ENCODE peak calls at places on chromosomes 13 and 19, in seven cellular contexts. Q is sigmoid colon, F is astrocyte of the spinal cord, U is neural crest cell, C is fibroblast of mammary gland, K is stomach, W is progenitor cell of endocrine pancreas. X is an unnamed sample.

GRCh38 chr13:65310663-65311328 is 1919.3 kb downstream of the PCDH9 start:
- DNase-seq in W (no peak), C (no peak), K (no peak), Q (no peak), U (no peak), F (no peak), X (no peak)

GRCh38 chr19:2231621-2232221 is 4.4 kb downstream of the PLEKHJ1 start:
- DNase-seq in Q (no peak), W (no peak), K (no peak), U (peak; percentile 27), F (no peak), C (no peak), X (peak; percentile 39)

GRCh38 chr13:107461751-107462150 is 753.6 kb downstream of the LIG4 start:
- DNase-seq in W (no peak), C (no peak), U (no peak), Q (no peak), F (peak; percentile 75), K (no peak), X (no peak)

GRCh38 chr19:56718231-56718630 is 46.7 kb upstream of the ZNF835 start:
- DNase-seq in W (no peak), F (no peak), U (no peak), K (no peak), C (no peak), Q (no peak), X (no peak)

GRCh38 chr13:92843549-92843948 is 383.1 kb upstream of the GPC6 start:
- DNase-seq in U (no peak), F (peak; percentile 71), W (no peak), C (peak; percentile 81), Q (no peak), K (no peak), X (no peak)

GRCh38 chr13:47135800-47136658 is 239.2 kb upstream of the HTR2A start:
- DNase-seq in K (no peak), Q (no peak), C (no peak), U (no peak), W (no peak), F (no peak), X (no peak)

GRCh38 chr13:43831088-43831487 is 44.3 kb upstream of the ENOX1 start:
- DNase-seq in U (no peak), F (peak; percentile 29), K (no peak), Q (no peak), C (peak; percentile 85), W (no peak), X (no peak)

GRCh38 chr19:6453951-6454565 is 5.5 kb downstream of the SLC25A23 start:
- DNase-seq in Q (no peak), U (no peak), C (no peak), F (no peak), W (no peak), K (no peak), X (no peak)

GRCh38 chr19:58474997-58475713 is 997 bp upstream of the ZNF446 start:
- DNase-seq in F (no peak), U (no peak), K (no peak), C (peak; percentile 57), Q (no peak), W (no peak), X (no peak)

GRCh38 chr19:19550454-19550842 is 12.4 kb downstream of the CILP2 start:
- DNase-seq in K (no peak), F (peak; percentile 70), U (no peak), Q (no peak), C (no peak), W (no peak), X (no peak)

GRCh38 chr19:28176193-28176592 is 1036.8 kb downstream of the UQCRFS1 start:
- DNase-seq in U (no peak), C (no peak), Q (no peak), K (no peak), W (no peak), F (no peak), X (no peak)

GRCh38 chr13:43865892-43866291 is 13.6 kb downstream of the CCDC122 start:
- DNase-seq in W (no peak), Q (no peak), U (no peak), C (peak; percentile 79), K (no peak), F (peak; percentile 17), X (no peak)

GRCh38 chr19:40907968-40908735 is 26.1 kb upstream of the CYP2A7 start:
- DNase-seq in C (no peak), F (no peak), W (no peak), Q (no peak), U (no peak), K (no peak), X (peak; percentile 25)

GRCh38 chr19:23799321-23799720 is 40.6 kb upstream of the ZNF681 start:
- DNase-seq in F (no peak), C (no peak), U (no peak), Q (no peak), W (no peak), K (no peak), X (peak; percentile 69)

GRCh38 chr19:32041681-32042292 is 303.6 kb upstream of the ZNF507 start:
- DNase-seq in K (no peak), U (peak; percentile 62), C (peak; percentile 31), F (peak; percentile 29), Q (no peak), W (peak; percentile 28), X (peak; percentile 76)

GRCh38 chr13:103130681-103131210 is 64.5 kb upstream of the SLC10A2 start:
- DNase-seq in Q (no peak), C (no peak), F (no peak), U (no peak), K (no peak), W (no peak), X (no peak)

GRCh38 chr19:11435833-11436313 is 438 bp downstream of the PRKCSH start:
- DNase-seq in Q (peak; percentile 73), W (no peak), U (no peak), C (peak; percentile 20), K (no peak), F (no peak), X (peak; percentile 32)

GRCh38 chr13:39349391-39349790 is 253.6 kb downstream of the LHFPL6 start:
- DNase-seq in W (no peak), Q (no peak), K (no peak), C (no peak), F (no peak), U (no peak), X (no peak)

GRCh38 chr19:43789029-43789428 is 8.3 kb upstream of the KCNN4 start:
- DNase-seq in Q (no peak), U (no peak), W (no peak), K (no peak), C (peak; percentile 55), F (peak; percentile 52), X (no peak)

GRCh38 chr19:14472202-14472961 is 2.8 kb downstream of the PTGER1 start:
- DNase-seq in Q (no peak), W (peak; percentile 88), K (peak; percentile 70), C (peak; percentile 58), F (peak; percentile 22), U (peak; percentile 95), X (peak; percentile 92)

GRCh38 chr13:76939215-76939614 is 9.1 kb upstream of the ACOD1 start:
- DNase-seq in K (no peak), C (peak; percentile 57), F (no peak), W (no peak), Q (no peak), U (no peak), X (no peak)

GRCh38 chr13:111131048-111131447 is 15.9 kb downstream of the ARHGEF7 start:
- DNase-seq in W (no peak), K (no peak), C (no peak), F (no peak), Q (no peak), U (no peak), X (no peak)

GRCh38 chr19:11745871-11746270 is 7.1 kb upstream of the ZNF823 start:
- DNase-seq in K (no peak), C (no peak), W (no peak), U (no peak), F (no peak), Q (no peak), X (no peak)

GRCh38 chr13:60318186-60318585 is 78.8 kb upstream of the TDRD3 start:
- DNase-seq in F (no peak), W (no peak), Q (no peak), C (no peak), K (no peak), U (no peak), X (no peak)

GRCh38 chr19:51702103-51702753 is 9.1 kb downstream of the SPACA6 start:
- DNase-seq in F (peak; percentile 55), U (no peak), C (peak; percentile 62), W (peak; percentile 69), Q (peak; percentile 93), K (peak; percentile 92), X (peak; percentile 70)

GRCh38 chr13:47800593-47800992 is 200.5 kb downstream of the SUCLA2 start:
- DNase-seq in Q (no peak), U (no peak), W (no peak), F (no peak), C (no peak), K (no peak), X (no peak)

GRCh38 chr19:10270616-10271394 is at the start of gene ICAM1:
- DNase-seq in W (no peak), C (peak; percentile 35), Q (peak; percentile 93), K (peak; percentile 72), U (no peak), F (peak; percentile 25), X (no peak)
- TF ChIP-seq CTCF in W (no peak), C (no peak), Q (no peak), K (no peak), U (peak; percentile 23), F (no peak), X (no peak)

GRCh38 chr13:24670174-24670573 is 10.0 kb upstream of the ATP12A start:
- DNase-seq in K (no peak), F (no peak), W (no peak), Q (no peak), C (no peak), U (no peak), X (no peak)

GRCh38 chr13:24668955-24669354 is 11.3 kb upstream of the ATP12A start:
- DNase-seq in K (no peak), C (no peak), F (no peak), U (no peak), W (no peak), Q (no peak), X (no peak)

GRCh38 chr13:24671367-24672117 is 8.7 kb upstream of the ATP12A start:
- DNase-seq in K (no peak), W (no peak), C (peak; percentile 85), F (peak; percentile 64), U (peak; percentile 37), Q (peak; percentile 86), X (peak; percentile 35)

GRCh38 chr13:24672141-24673132 is 7.8 kb upstream of the ATP12A start:
- DNase-seq in U (no peak), C (no peak), K (no peak), F (no peak), W (no peak), Q (no peak), X (no peak)

GRCh38 chr13:24670927-24671326 is 9.3 kb upstream of the ATP12A start:
- DNase-seq in Q (no peak), K (no peak), C (no peak), F (no peak), U (no peak), W (no peak), X (no peak)
- TF ChIP-seq CTCF in Q (no peak), K (no peak), C (peak; percentile 36), F (peak; percentile 25), U (no peak), W (peak; percentile 43), X (no peak)

GRCh38 chr19:35740423-35741215 is 1.6 kb downstream of the IGFLR1 start:
- DNase-seq in Q (peak; percentile 99), C (peak; percentile 93), U (peak; percentile 98), F (peak; percentile 97), W (peak; percentile 94), K (peak; percentile 98), X (peak; percentile 99)
- TF ChIP-seq CTCF in Q (no peak), C (no peak), U (peak; percentile 53), F (peak; percentile 21), W (peak; percentile 52), K (no peak), X (peak; percentile 11)

GRCh38 chr19:34201133-34201532 is 28.8 kb downstream of the LSM14A start:
- DNase-seq in Q (no peak), C (no peak), K (no peak), U (no peak), F (no peak), W (no peak), X (no peak)
- TF ChIP-seq CTCF in Q (no peak), C (no peak), K (no peak), U (no peak), F (no peak), W (no peak), X (no peak)

X was measured in glutamatergic neuron.